ENCODE peak calls at places on chromosome 4, in six cellular contexts. R is body of pancreas, O is breast epithelium, L is sigmoid colon, I is H1, P is IMR-90. A is an unnamed sample.

GRCh38 chr4:80128941-80129340 is 55.9 kb upstream of the ANTXR2 start:
- DNase-seq in R (no peak), O (no peak), L (no peak), I (no peak), P (no peak), A (no peak)

GRCh38 chr4:4852591-4853362 is 6.7 kb upstream of the MSX1 start:
- DNase-seq in R (peak; percentile 32), O (no peak), L (peak; percentile 61), I (peak; percentile 78), P (peak; percentile 76), A (no peak)

GRCh38 chr4:156475322-156475721 is 496.3 kb downstream of the PDGFC start:
- DNase-seq in R (no peak), O (no peak), L (no peak), I (no peak), P (peak; percentile 76), A (no peak)

GRCh38 chr4:78689224-78689623 is 86.9 kb upstream of the BMP2K start:
- DNase-seq in R (no peak), O (no peak), L (no peak), I (no peak), P (peak; percentile 32), A (no peak)

GRCh38 chr4:75779059-75779757 is 54.8 kb downstream of the USO1 start:
- DNase-seq in R (no peak), O (no peak), L (no peak), I (no peak), P (no peak), A (no peak)

GRCh38 chr4:31768756-31769155 is 1048.6 kb downstream of the PCDH7 start:
- DNase-seq in R (no peak), O (no peak), L (no peak), I (no peak), P (no peak), A (no peak)

GRCh38 chr4:138158746-138159297 is 83.3 kb downstream of the SLC7A11 start:
- DNase-seq in R (no peak), O (no peak), L (no peak), I (no peak), P (peak; percentile 91), A (no peak)

GRCh38 chr4:165537028-165537648 is 158.3 kb downstream of the CPE start:
- DNase-seq in R (peak; percentile 9), O (no peak), L (no peak), I (no peak), P (peak; percentile 39), A (no peak)

GRCh38 chr4:159075531-159075932 is 27.3 kb upstream of the RAPGEF2 start:
- DNase-seq in R (no peak), O (no peak), L (no peak), I (no peak), P (no peak), A (no peak)

DNA sequence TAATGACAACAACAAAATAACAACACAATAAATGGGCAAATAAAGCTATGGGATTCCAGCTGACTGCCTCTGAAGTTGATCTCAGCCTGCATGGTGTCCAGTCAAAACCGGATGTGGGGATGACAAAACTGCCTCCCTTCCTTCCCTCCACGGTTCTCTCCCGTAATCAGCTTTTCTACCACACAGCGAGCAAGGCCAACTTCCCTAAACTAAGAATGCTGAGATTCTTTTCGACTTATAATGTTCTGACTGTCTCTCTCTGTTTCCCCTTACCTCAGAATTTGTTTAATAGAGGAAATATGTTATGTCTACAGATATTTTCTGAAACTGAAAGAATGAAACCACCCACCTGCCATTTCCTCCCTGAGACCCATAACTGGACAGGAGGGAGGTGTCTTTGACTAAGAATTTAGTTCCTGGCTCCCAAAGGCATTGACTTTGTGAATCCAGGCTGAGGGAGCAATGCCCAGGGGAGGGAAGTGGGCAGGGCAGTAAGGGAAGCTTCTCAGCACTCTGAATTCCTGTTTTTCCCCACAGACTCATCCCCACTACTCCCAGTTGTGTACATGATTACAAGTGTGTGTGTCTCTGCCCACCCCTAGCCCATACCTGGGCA is 1.0 kb upstream of the TLR1 start:
- DNase-seq in R (no peak), O (no peak), L (no peak), I (no peak), P (no peak), A (no peak)
- TF ChIP-seq POLR2A in R (no peak), O (no peak), L (no peak), I (no peak), P (no peak), A (no peak)

DNA sequence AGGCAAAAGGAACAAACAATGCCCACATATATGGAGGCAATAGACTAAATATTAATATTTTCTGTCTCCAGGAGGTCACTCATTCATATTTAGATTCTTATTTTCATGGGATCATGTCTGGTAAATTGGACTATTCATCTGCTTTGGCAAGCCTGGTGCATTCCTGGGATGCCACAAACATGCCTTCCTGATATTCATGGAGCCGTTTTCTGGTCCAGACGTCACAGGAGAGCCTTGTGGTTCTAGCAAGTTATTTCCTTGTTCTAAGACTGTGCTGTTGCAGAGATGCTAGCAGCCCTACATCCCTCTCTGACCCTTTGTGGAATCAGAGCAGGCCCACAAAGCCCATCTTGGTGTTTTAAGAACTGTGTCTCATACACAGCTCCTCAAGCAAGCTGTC is 16.1 kb upstream of the EXOSC9 start:
- DNase-seq in R (no peak), O (no peak), L (peak; percentile 67), I (no peak), P (peak; percentile 97), A (no peak)
- H3K4me1 ChIP-seq in R (no peaks in the 10 kb centered on the region), O (no peaks in the 10 kb centered on the region), L (peaks cover 7% of the 10 kb centered on the region), I (peaks cover 2% of the 10 kb centered on the region), P (peaks cover 17% of the 10 kb centered on the region), A (no peaks in the 10 kb centered on the region)

GRCh38 chr4:84499065-84499982 is at the start of gene NKX6-1:
- DNase-seq in R (peak; percentile 95), O (no peak), L (no peak), I (peak; percentile 93), P (peak; percentile 53), A (no peak)
- TF ChIP-seq POLR2A in R (peak; percentile 23), O (no peak), L (no peak), I (no peak), P (no peak), A (no peak)

GRCh38 chr4:122900314-122900713 is 22.1 kb downstream of the NUDT6 start:
- DNase-seq in R (no peak), O (no peak), L (no peak), I (no peak), P (no peak), A (no peak)

GRCh38 chr4:122908223-122908622 is 14.2 kb downstream of the NUDT6 start:
- DNase-seq in R (no peak), O (no peak), L (no peak), I (no peak), P (no peak), A (no peak)

GRCh38 chr4:122899682-122900081 is 22.7 kb downstream of the NUDT6 start:
- DNase-seq in R (no peak), O (no peak), L (no peak), I (no peak), P (no peak), A (no peak)

GRCh38 chr4:122901621-122902020 is 20.8 kb downstream of the NUDT6 start:
- DNase-seq in R (no peak), O (no peak), L (no peak), I (no peak), P (peak; percentile 58), A (no peak)

DNA sequence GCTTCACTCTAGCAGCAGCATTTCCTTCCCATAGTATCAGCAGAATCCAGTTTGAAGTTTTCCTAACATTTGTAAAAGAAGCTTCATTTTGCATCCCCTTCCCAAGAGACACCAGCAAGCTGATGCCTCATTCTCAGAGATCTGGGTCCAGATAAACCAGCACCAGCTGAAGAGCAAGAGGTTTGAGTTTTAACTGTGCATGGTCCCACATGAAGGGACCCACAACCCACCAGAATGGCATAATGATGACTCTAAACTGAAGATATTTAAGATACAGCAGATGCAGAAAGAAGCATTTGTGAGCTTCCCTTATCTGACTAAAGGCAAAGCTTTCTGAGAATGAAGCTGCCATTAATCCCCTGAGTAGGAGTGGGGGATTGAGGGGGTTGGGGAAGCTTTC is 18.6 kb downstream of the NUDT6 start:
- DNase-seq in R (no peak), O (no peak), L (no peak), I (no peak), P (no peak), A (no peak)
- H3K4me1 ChIP-seq in R (no peaks in the 10 kb centered on the region), O (no peaks in the 10 kb centered on the region), L (peaks cover under 1% of the 10 kb centered on the region), I (peaks cover 2% of the 10 kb centered on the region), P (peaks cover 10% of the 10 kb centered on the region), A (no peaks in the 10 kb centered on the region)

GRCh38 chr4:53016099-53016498 is 154.0 kb downstream of the RASL11B start:
- DNase-seq in R (no peak), O (no peak), L (no peak), I (no peak), P (no peak), A (no peak)

GRCh38 chr4:53023640-53024299 is 161.7 kb downstream of the RASL11B start:
- DNase-seq in R (no peak), O (no peak), L (no peak), I (no peak), P (no peak), A (no peak)

GRCh38 chr4:53022162-53023100 is 160.3 kb downstream of the RASL11B start:
- DNase-seq in R (no peak), O (no peak), L (no peak), I (no peak), P (no peak), A (no peak)

GRCh38 chr4:53021709-53022108 is 159.6 kb downstream of the RASL11B start:
- DNase-seq in R (no peak), O (no peak), L (no peak), I (no peak), P (no peak), A (no peak)

GRCh38 chr4:53019485-53020382 is 157.6 kb downstream of the RASL11B start:
- DNase-seq in R (no peak), O (no peak), L (no peak), I (no peak), P (peak; percentile 71), A (no peak)
- TF ChIP-seq POLR2A in R (no peak), O (no peak), L (no peak), I (no peak), P (no peak), A (no peak)

DNA sequence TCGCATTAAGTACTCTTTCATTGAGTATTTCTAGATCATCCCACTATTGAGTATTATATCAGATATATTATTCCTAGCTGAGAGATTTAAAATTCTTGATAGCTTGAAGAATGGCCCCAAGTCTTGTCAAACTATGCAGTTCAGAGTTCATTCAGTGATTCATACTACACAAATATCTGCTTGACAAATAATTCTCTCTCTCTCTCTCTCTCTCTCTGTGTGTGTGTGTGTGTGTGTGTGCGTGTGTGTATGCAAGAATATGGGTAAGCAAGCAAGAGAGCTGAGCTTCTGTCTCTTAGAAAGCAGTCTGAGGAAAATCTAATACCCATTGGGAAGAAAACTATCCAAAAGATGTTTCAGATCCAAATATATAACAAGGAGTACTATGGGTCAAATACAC is 142.0 kb downstream of the SLC10A7 start:
- DNase-seq in R (no peak), O (no peak), L (no peak), I (no peak), P (peak; percentile 31), A (no peak)
- H3K4me1 ChIP-seq in R (peaks cover 14% of the 10 kb centered on the region), O (no peaks in the 10 kb centered on the region), L (no peaks in the 10 kb centered on the region), I (peaks cover 5% of the 10 kb centered on the region), P (peaks cover 3% of the 10 kb centered on the region), A (no peaks in the 10 kb centered on the region)

GRCh38 chr4:38075370-38076152 is 115.4 kb downstream of the PTTG2 start:
- DNase-seq in R (no peak), O (no peak), L (no peak), I (no peak), P (peak; percentile 43), A (no peak)
- TF ChIP-seq POLR2A in R (no peak), O (no peak), L (no peak), I (no peak), P (no peak), A (no peak)

GRCh38 chr4:2042207-2042946 is 16.8 kb upstream of the NAT8L start:
- DNase-seq in R (peak; percentile 57), O (no peak), L (no peak), I (peak; percentile 69), P (no peak), A (peak; percentile 79)
- H3K4me1 ChIP-seq in R (peaks cover 33% of the 10 kb centered on the region), O (peaks cover 12% of the 10 kb centered on the region), L (peaks cover 28% of the 10 kb centered on the region), I (peaks cover 8% of the 10 kb centered on the region), P (no peaks in the 10 kb centered on the region), A (peaks cover 24% of the 10 kb centered on the region)

A was measured in vagina.